ENCODE peak calls at places on chromosomes 6 and 20, in five cellular contexts. Y is activated CD4-positive, CD25-positive, alpha-beta regulatory T cell; U is mesothelial cell of epicardium; C is cardiac fibroblast; G is SHP77. Z is an unnamed sample.

GRCh38 chr20:51563597-51564332 is 21.2 kb upstream of the NFATC2 start:
- DNase-seq in C (peak; percentile 87), Y (no peak), U (no peak), G (peak; percentile 51), Z (no peak)

GRCh38 chr6:6494677-6495076 is 93.8 kb upstream of the LY86 start:
- DNase-seq in C (no peak), Y (no peak), U (no peak), G (peak; percentile 4), Z (no peak)

GRCh38 chr6:126539022-126539421 is 199.1 kb downstream of the CENPW start:
- DNase-seq in Y (no peak), C (peak; percentile 11), U (no peak), G (no peak), Z (no peak)

GRCh38 chr6:1175877-1176276 is 136.0 kb upstream of the FOXQ1 start:
- DNase-seq in C (no peak), G (no peak), Y (no peak), U (no peak), Z (no peak)

GRCh38 chr6:145836170-145836569 is 21.6 kb upstream of the FBXO30 start:
- DNase-seq in G (no peak), C (peak; percentile 76), U (no peak), Y (no peak), Z (no peak)

GRCh38 chr6:38943964-38944363 is 104.6 kb upstream of the GLP1R start:
- DNase-seq in Y (no peak), G (no peak), C (no peak), U (no peak), Z (no peak)

GRCh38 chr6:158047120-158047518 is 65.5 kb downstream of the SYNJ2 start:
- DNase-seq in C (no peak), U (no peak), G (no peak), Y (no peak), Z (no peak)

GRCh38 chr6:161631676-161632194 is 357.9 kb upstream of the AGPAT4 start:
- DNase-seq in Y (no peak), G (no peak), C (peak; percentile 45), U (no peak), Z (peak; percentile 22)

GRCh38 chr20:63530788-63531160 is 6.4 kb downstream of the PTK6 start:
- DNase-seq in C (no peak), U (peak; percentile 15), Y (no peak), G (no peak), Z (no peak)

GRCh38 chr6:110517034-110517433 is 40.6 kb upstream of the SLC22A16 start:
- DNase-seq in C (no peak), G (no peak), Y (no peak), U (no peak), Z (no peak)

GRCh38 chr6:3912366-3913076 is 63.3 kb downstream of the FAM50B start:
- DNase-seq in Y (no peak), U (no peak), C (no peak), G (no peak), Z (no peak)